ENCODE peak calls at places on chromosomes 12 and 14, in ten cellular contexts. A is heart right ventricle, X is cardiac fibroblast, J is adrenal gland, F is HCT116, N is AG04450, S is bronchial epithelial cell, C is lung, E is ovary, T is testis. R is an unnamed sample.

GRCh38 chr12:3436496-3437060 is 54.4 kb upstream of the PRMT8 start:
- DNase-seq in A (no peak), X (no peak), J (no peak), F (no peak), N (no peak), S (no peak), C (no peak), E (no peak), T (no peak), R (peak; percentile 56)

GRCh38 chr14:97413991-97414717 is 617.0 kb downstream of the VRK1 start:
- DNase-seq in A (no peak), X (no peak), J (no peak), F (no peak), N (no peak), S (no peak), C (no peak), E (no peak), T (no peak), R (no peak)

GRCh38 chr12:4312251-4312650 is 8.8 kb upstream of the TIGAR start:
- DNase-seq in A (no peak), X (no peak), J (no peak), F (no peak), N (no peak), S (no peak), C (no peak), E (no peak), T (no peak), R (no peak)

GRCh38 chr12:46470039-46470627 is 97.6 kb upstream of the SLC38A2 start:
- DNase-seq in A (no peak), X (no peak), J (no peak), F (no peak), N (no peak), S (no peak), C (no peak), E (no peak), T (no peak), R (no peak)

GRCh38 chr12:91551927-91552326 is 369.3 kb upstream of the DCN start:
- DNase-seq in A (no peak), X (no peak), J (peak; percentile 24), F (no peak), N (no peak), S (no peak), C (no peak), E (no peak), T (peak; percentile 65), R (no peak)

GRCh38 chr14:86543531-86543930 is 1013.6 kb downstream of the FLRT2 start:
- DNase-seq in A (no peak), X (no peak), J (no peak), F (no peak), N (no peak), S (no peak), C (no peak), E (no peak), T (no peak), R (no peak)

GRCh38 chr12:27355979-27356378 is 23.3 kb downstream of the BMAL2 start:
- DNase-seq in A (no peak), X (no peak), J (no peak), F (no peak), N (no peak), S (no peak), C (no peak), E (no peak), T (no peak), R (no peak)

GRCh38 chr14:99996951-99997571 is 68.2 kb upstream of the EVL start:
- DNase-seq in A (no peak), X (no peak), J (no peak), F (no peak), N (no peak), S (peak; percentile 79), C (no peak), E (no peak), T (no peak), R (no peak)

GRCh38 chr12:57433370-57433769 is 1.2 kb upstream of the INHBC start:
- DNase-seq in A (no peak), X (no peak), J (no peak), F (no peak), N (no peak), S (no peak), C (no peak), E (no peak), T (no peak), R (no peak)

GRCh38 chr12:25775968-25776367 is 182.5 kb upstream of the RASSF8 start:
- DNase-seq in A (no peak), X (peak; percentile 21), J (no peak), F (no peak), N (no peak), S (peak; percentile 55), C (no peak), E (no peak), T (no peak), R (no peak)

DNA sequence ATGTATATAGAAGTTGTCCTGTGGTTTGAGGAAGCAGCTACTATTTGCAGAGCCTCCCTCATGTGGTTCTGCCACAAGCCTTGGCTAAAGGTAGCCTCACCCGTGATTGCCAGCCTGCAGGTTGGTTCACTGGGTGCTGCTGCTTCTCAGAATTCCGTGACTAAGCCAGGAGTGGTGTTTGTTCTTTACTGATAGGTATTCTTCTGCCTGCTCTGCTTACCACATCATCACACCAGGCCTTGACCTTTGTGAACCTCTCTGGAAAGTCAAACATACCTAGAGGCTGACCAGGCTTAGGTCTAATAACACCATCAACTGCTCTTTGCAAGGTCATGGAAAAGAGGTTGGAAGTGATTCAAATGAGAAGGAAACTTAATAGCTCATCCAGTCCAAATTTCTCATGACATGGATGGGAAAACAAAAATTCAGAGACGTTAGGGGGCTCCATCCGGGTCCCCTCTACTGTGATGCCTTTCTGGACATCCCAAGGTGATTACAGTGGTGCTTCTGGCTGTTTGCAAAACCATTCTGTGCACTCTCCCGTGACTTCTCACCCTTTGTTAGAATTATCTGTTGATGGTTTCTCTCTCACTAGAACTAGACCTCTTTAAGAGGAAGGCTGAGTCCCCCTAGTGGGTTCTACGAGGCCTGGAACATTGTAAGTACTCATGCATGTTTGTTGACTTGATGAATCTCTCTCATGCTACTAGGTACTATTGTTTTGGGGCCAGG is 8.5 kb upstream of the SOCS2 start:
- DNase-seq in A (no peak), X (peak; percentile 42), J (no peak), F (peak; percentile 59), N (no peak), S (peak; percentile 73), C (peak; percentile 58), E (no peak), T (no peak), R (no peak)
- TF ChIP-seq CTCF in A (no peak), X (peak; percentile 37), J (no peak), F (peak; percentile 10), N (peak; percentile 55), S (peak; percentile 4), C (no peak), E (no peak), T (no peak), R (no peak)

DNA sequence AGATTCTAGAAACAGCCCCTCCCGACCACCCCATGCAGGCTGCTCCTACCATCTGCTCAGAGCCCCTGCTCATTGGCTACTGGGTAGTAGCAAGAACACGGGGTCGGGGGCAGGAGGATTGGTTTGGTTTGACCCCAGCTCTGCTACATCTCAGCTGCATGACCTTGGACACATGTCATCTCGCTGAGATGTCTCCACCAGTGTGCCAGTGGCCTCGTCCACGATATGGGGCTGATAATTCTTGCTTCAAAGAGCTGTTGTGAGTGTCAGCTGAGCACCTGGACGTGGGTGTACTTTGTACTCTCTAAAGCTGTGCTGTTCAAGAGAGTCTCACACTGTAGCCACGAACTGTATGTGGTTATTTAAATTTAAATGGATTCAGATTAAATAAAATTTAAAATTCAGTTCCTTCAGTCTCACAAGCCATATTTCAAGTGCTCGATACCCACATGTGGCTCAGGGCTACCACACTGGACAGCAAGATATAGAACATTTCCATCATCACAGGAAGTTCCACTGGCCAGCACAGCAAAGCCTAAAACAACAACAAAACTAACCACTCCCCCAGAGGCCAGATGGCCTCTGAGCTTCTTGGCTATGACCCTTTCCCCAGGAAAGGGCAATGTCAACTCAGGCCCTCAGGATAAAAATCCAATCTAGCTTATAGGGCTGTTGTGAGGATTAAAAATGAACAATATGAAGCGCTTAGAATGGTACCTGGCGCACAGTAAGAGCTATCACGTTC is 18.6 kb downstream of the LTBP2 start:
- DNase-seq in A (no peak), X (peak; percentile 59), J (no peak), F (no peak), N (no peak), S (no peak), C (no peak), E (no peak), T (no peak), R (no peak)
- H3K4me3 ChIP-seq in A (no peak overlapping the region), X (no peak overlapping the region), J (no peak overlapping the region), F (no peak overlapping the region), N (no peak overlapping the region), S (no peak overlapping the region), C (no peak overlapping the region), E (no peak overlapping the region), T (no peak overlapping the region), R (no peak overlapping the region)

DNA sequence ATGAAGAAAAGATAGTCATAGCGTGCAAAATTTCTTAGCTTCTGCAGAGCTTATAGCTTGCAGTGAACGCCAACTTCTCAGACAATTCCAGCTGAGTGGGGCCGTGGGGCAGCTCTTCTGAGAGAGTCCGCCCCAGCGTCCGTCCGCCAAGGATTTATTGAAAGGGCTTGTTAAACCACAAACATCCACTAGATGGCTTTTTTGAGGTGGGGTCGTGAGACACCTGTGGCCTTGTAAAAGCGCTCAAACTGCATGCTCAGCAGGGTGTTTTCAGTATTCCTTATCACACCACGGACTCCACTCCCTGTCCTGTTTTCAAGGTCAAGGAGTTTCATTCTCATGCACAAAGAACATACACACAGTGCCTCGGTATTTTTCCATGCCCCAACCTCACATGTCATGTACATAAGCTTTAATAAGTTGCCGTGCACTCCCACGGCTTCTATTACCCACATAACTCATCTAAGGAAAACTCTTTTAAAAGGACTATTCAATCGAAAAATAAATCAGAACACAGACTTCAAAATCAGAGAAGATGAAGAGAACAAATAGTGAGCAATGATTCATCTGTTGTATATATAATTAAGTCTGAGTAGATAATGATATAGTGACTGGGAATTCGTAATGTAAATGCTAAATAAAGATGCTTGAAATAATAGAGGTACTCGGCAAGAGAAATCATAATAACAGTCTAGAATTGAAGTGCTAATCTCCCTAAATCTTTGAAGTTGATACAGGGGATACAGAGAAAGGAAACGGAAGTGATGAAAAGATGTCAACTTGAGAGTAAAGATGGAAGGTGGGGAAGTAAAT is 46.7 kb downstream of the WBP11 start:
- DNase-seq in A (no peak), X (no peak), J (peak; percentile 57), F (no peak), N (no peak), S (no peak), C (no peak), E (no peak), T (peak; percentile 63), R (no peak)
- TF ChIP-seq CTCF in A (no peak), X (peak; percentile 26), J (peak; percentile 25), F (no peak), N (peak; percentile 42), S (peak; percentile 27), C (no peak), E (no peak), T (peak; percentile 47), R (no peak)

DNA sequence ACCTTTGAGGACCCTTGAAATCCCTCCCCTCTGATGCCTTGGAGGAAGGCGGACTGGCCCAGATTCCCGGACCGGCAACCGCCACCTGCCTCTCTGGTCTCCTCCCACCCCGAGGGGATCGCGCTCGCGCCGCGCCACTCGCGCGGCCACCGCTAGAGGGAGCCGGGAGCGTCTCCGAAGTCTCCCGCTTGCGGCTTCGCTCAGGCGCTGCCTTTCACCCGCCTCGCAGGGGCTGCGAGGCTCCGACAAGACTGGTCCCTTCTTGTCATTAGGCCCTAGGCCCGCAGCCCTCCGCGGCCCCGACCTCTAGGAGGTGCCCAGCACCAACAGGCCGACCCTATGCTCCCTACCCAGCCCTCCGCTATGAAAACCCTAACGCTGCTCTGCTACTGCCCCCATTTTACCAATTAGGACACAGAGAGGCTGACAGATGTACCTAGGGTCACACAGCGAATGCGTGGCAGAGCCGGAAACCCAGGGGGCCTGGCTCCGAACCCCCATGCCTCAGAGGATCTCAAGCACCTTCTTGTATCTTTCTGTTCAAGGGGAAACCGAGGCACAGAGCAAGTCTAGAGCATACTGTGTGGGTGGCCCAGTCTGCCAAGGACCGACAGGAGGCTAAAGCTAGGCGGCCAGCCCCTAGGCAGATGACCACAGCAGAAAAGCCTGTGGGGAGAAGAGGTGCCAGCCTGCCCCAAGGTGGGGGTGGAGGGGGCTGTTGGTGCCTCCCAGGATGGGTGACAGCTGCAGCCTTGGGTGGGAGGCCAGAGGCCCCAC is 21.4 kb upstream of the VSX2 start:
- DNase-seq in A (peak; percentile 77), X (peak; percentile 69), J (peak; percentile 62), F (peak; percentile 47), N (peak; percentile 4), S (peak; percentile 31), C (peak; percentile 70), E (peak; percentile 58), T (peak; percentile 76), R (no peak)
- H3K4me3 ChIP-seq in A (no peak overlapping the region), X (peak overlapping the region; percentile 30), J (no peak overlapping the region), F (peak overlapping the region; percentile 53), N (peak overlapping the region; percentile 25), S (no peak overlapping the region), C (no peak overlapping the region), E (no peak overlapping the region), T (peak overlapping the region; percentile 46), R (peak overlapping the region; percentile 61)